ENCODE peak calls at places on chromosomes 1 and 21, in six cellular contexts. U is SK-N-DZ; K is bronchial epithelial cell; Y is EL; D is stimulated activated CD4-positive, alpha-beta T cell treated with anti-CD3 and anti-CD28 coated beads, TNF-alpha, amount 100 ng/mL, for 1 hour; Q is pulmonary artery endothelial cell. G is an unnamed sample.

GRCh38 chr1:180643693-180644092 is 11.9 kb downstream of the XPR1 start:
- DNase-seq in D (no peak), Q (no peak), K (no peak), Y (peak; percentile 10), U (no peak), G (no peak)

GRCh38 chr1:6052543-6053205 is 7.0 kb downstream of the KCNAB2 start:
- DNase-seq in U (peak; percentile 61), Y (peak; percentile 56), D (no peak), K (peak; percentile 50), Q (peak; percentile 36), G (peak; percentile 56)

GRCh38 chr1:25664800-25665199 is 48.2 kb downstream of the MAN1C1 start:
- DNase-seq in U (no peak), Q (no peak), Y (no peak), D (no peak), K (no peak), G (no peak)

GRCh38 chr21:32524010-32524719 is 61.2 kb downstream of the TCP10L start:
- DNase-seq in D (no peak), K (peak; percentile 78), U (no peak), Y (peak; percentile 89), Q (peak; percentile 99), G (no peak)

GRCh38 chr1:198599749-198600148 is 39.1 kb upstream of the PTPRC start:
- DNase-seq in Y (no peak), U (no peak), D (no peak), Q (no peak), K (no peak), G (no peak)

GRCh38 chr21:35025206-35026152 is 23.6 kb downstream of the RUNX1 start:
- DNase-seq in Y (no peak), D (no peak), U (no peak), Q (no peak), K (no peak), G (no peak)

GRCh38 chr1:109794319-109795132 is 30.8 kb upstream of the EPS8L3 start:
- DNase-seq in Q (no peak), Y (no peak), D (no peak), U (no peak), K (no peak), G (no peak)

GRCh38 chr1:109249654-109250401 is 489 bp downstream of the CELSR2 start:
- DNase-seq in D (no peak), K (no peak), Q (no peak), U (no peak), Y (no peak), G (no peak)

GRCh38 chr1:232508161-232508661 is 121.7 kb downstream of the SIPA1L2 start:
- DNase-seq in U (no peak), D (no peak), K (no peak), Q (no peak), Y (no peak), G (no peak)

G was measured in smooth muscle cell of the brain vasculature.